ENCODE peak calls at places on chromosome 2, in six cellular contexts. T is PC-9, K is GM13977, U is body of pancreas, I is left ventricle myocardium inferior, G is uterus. N is an unnamed sample.
A peak's percentile ranks its signal among the peaks of the same experiment; 100 is the strongest.

GRCh38 chr2:26986576-26986975 is 16.1 kb downstream of the MAPRE3 start:
- DNase-seq in I (no peak), T (no peak), U (no peak), K (no peak), G (no peak), N (no peak)

GRCh38 chr2:111139637-111140317 is 19.1 kb downstream of the BCL2L11 start:
- DNase-seq in U (peak; percentile 65), I (no peak), K (no peak), T (peak; percentile 62), G (no peak), N (no peak)

GRCh38 chr2:95039410-95039809 is 13.9 kb downstream of the MAL start:
- DNase-seq in U (no peak), K (no peak), I (no peak), T (no peak), G (no peak), N (no peak)

GRCh38 chr2:141941224-141941714 is 189.5 kb downstream of the LRP1B start:
- DNase-seq in K (no peak), T (no peak), G (no peak), U (no peak), I (no peak), N (no peak)

GRCh38 chr2:150586858-150587257 is 99.4 kb upstream of the RND3 start:
- DNase-seq in G (no peak), K (no peak), I (no peak), U (no peak), T (peak; percentile 89), N (no peak)

GRCh38 chr2:241081190-241081642 is 20.9 kb downstream of the MTERF4 start:
- DNase-seq in I (no peak), T (no peak), G (no peak), K (no peak), U (no peak), N (no peak)

GRCh38 chr2:132392211-132392610 is 24.4 kb upstream of the GPR39 start:
- DNase-seq in K (no peak), T (no peak), I (no peak), U (no peak), G (no peak), N (no peak)

GRCh38 chr2:178767099-178768060 is 39.8 kb downstream of the TTN start:
- DNase-seq in I (no peak), U (no peak), T (no peak), G (no peak), K (no peak), N (peak; percentile 19)

GRCh38 chr2:141455211-141455826 is 675.5 kb downstream of the LRP1B start:
- DNase-seq in I (no peak), U (no peak), G (no peak), K (no peak), T (no peak), N (no peak)

GRCh38 chr2:149387411-149387810 is 57.0 kb downstream of the LYPD6 start:
- DNase-seq in U (no peak), K (no peak), T (no peak), G (no peak), I (no peak), N (no peak)

GRCh38 chr2:229282758-229283546 is 11.9 kb upstream of the PID1 start:
- DNase-seq in G (peak; percentile 71), U (peak; percentile 69), T (no peak), K (no peak), I (peak; percentile 27), N (peak; percentile 60)

GRCh38 chr2:119230630-119231185 is 7.1 kb downstream of the STEAP3 start:
- DNase-seq in I (no peak), K (no peak), G (no peak), T (no peak), U (no peak), N (no peak)

GRCh38 chr2:3463156-3463835 is 56.0 kb downstream of the ADI1 start:
- DNase-seq in I (no peak), G (peak; percentile 6), T (no peak), K (no peak), U (no peak), N (no peak)

GRCh38 chr2:6914829-6915228 is 2.4 kb upstream of the RNF144A start:
- DNase-seq in K (no peak), I (no peak), G (no peak), U (peak; percentile 51), T (peak; percentile 75), N (no peak)

GRCh38 chr2:109421606-109422005 is 192.2 kb downstream of the SEPTIN10 start:
- DNase-seq in U (no peak), T (no peak), K (no peak), G (no peak), I (no peak), N (no peak)

GRCh38 chr2:168120730-168121129 is 126.7 kb downstream of the STK39 start:
- DNase-seq in K (no peak), U (no peak), T (no peak), G (no peak), I (no peak), N (no peak)

GRCh38 chr2:25825238-25825637 is 53.0 kb downstream of the ASXL2 start:
- DNase-seq in K (no peak), U (no peak), I (no peak), T (no peak), G (no peak), N (no peak)

GRCh38 chr2:102053096-102053495 is 61.3 kb downstream of the IL1R2 start:
- DNase-seq in T (no peak), K (no peak), I (no peak), U (no peak), G (no peak), N (no peak)

GRCh38 chr2:183037660-183038340 is 457 bp downstream of the NCKAP1 start:
- DNase-seq in U (no peak), K (peak; percentile 62), T (peak; percentile 42), G (peak; percentile 53), I (peak; percentile 51), N (no peak)

DNA sequence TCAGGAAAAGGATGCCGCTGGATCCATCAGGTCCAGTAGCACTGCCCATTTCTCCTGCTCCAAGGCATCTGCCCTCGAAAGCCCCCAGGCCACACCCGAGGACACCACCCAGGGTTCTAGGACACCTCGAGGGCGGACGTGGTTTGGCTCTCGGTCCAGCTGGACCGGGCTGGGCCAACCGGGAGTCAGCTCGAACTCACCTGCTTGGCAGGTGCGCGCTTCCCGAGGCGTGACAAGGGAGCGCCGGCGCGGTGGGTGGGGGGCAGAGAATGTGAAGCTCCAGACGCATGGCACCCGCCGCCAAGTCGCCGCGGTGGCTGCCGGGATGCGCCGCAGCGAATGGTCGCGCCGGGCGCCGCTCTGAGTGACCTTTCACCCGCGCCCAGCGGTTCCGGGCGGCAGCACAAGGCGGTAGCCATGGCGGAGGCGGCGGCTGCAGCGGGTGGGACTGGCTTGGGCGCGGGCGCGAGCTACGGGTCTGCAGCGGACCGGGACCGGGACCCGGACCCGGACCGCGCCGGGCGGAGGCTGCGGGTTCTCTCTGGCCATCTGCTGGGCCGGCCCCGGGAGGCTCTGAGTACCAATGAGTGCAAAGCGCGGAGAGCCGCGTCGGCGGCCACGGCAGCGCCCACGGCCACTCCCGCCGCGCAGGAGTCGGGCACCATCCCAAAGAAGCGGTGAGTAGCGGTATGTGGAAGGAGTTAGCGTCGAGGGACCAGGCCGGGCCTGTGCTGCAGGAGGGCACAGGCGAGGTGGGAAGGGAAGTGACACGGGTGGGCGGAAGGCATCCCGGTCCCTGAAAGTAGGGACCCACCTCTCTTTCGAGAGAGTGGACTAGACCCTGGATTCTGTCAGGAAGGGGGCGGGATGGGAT is at the start of gene AGPS:
- DNase-seq in I (peak; percentile 84), U (peak; percentile 84), K (peak; percentile 87), G (peak; percentile 50), T (peak; percentile 76), N (peak; percentile 71)
- TF ChIP-seq CTCF in I (peak; percentile 49), U (no peak), K (no peak), G (peak; percentile 27), T (no peak), N (peak; percentile 22)

DNA sequence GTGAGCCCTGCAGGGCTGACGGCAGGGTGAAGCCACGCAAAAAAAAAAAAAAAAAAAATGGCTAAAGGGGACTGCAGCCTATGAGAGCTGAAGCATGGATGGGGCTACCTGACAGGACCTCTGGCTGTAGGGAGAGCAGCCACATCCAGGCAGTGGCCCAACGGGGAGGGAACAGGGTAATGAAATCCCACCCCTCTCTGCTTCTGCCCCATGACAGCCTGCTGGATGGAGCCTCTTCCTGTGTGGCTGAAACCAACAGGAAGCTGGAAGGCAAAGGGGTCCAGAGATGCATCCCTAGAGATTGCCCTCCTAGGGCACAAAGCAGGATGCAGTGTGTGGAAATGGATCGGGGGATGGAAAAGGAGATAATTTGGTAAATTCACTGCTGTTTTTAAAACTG is 189.5 kb downstream of the KCNS3 start:
- DNase-seq in T (no peak), G (no peak), U (no peak), I (peak; percentile 45), K (no peak), N (peak; percentile 43)
- TF ChIP-seq CTCF in T (no peak), G (no peak), U (no peak), I (no peak), K (no peak), N (no peak)

GRCh38 chr2:65017335-65017734 is 28.1 kb downstream of the SLC1A4 start:
- DNase-seq in T (no peak), K (peak; percentile 36), U (no peak), I (no peak), G (no peak), N (no peak)
- TF ChIP-seq CTCF in T (peak; percentile 50), K (peak; percentile 51), U (no peak), I (peak; percentile 56), G (peak; percentile 28), N (peak; percentile 45)

DNA sequence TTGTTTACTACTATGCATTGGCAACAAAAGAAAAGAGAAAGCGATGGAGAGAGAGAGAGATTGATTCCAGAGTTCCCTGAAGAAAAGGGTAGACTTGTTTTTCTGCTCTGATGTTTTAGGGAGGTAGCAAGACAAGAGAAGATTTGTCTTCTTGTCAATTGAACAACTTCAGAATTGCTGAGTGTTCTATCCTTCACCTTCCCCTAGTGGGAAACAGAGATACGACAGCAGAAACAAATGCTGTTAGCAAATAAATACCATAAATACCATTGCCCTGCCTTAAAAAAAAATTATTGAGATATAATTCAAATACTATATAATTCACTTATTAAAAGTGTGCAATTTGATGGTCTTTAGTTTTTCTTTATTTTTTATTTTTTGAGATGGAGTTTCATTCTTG is 26.2 kb upstream of the CCDC150 start:
- DNase-seq in U (no peak), I (no peak), K (no peak), G (no peak), T (no peak), N (no peak)
- TF ChIP-seq CTCF in U (no peak), I (no peak), K (no peak), G (no peak), T (no peak), N (no peak)

DNA sequence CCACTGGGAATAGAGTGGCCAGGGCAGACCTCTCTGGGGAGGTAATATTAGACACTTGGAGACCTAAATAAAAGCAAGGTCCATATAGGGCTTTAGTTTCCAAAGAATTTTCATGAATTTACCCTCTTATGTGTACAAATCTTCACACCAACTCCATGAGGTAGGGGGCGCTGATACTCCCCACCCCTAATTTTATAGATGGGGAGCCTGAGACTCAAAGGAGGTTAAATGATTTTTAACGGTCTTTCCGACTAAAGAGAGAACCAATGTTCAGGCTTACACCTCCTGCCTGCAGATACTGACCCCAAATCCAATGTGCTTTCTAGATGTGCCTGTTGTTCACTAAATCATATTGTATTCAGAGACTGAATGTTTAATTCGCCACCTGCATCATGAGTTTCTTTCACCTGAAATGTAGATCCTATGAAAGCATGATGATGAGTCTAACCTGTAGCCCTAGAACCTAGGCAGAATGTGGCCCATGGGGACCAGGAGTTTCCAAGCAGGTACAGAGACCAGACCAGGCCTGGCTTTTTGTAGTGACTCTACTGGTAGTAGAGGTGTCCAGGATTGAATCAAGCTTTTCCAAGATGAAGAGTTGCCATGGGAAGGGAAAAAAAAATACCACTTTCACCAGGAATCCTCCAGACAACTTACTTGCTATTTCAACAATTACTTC is 16.8 kb upstream of the PAX3 start:
- DNase-seq in G (no peak), U (no peak), T (no peak), I (no peak), K (peak; percentile 26), N (no peak)
- TF ChIP-seq CTCF in G (no peak), U (no peak), T (peak; percentile 65), I (no peak), K (peak; percentile 35), N (no peak)